ENCODE peak calls at places on chromosome 1, in six cellular contexts. E is testis, Y is psoas muscle, B is small intestine, K is Panc1, F is tibial nerve. Z is an unnamed sample.

GRCh38 chr1:113297749-113298148 is 92.6 kb upstream of the MAGI3 start:
- DNase-seq in E (no peak), Y (no peak), B (no peak), K (no peak), F (no peak), Z (no peak)

GRCh38 chr1:169487153-169487552 is 1.4 kb upstream of the SLC19A2 start:
- DNase-seq in E (no peak), Y (no peak), B (no peak), K (no peak), F (no peak), Z (no peak)

GRCh38 chr1:208108646-208109330 is 135.4 kb downstream of the PLXNA2 start:
- DNase-seq in E (no peak), Y (no peak), B (no peak), K (no peak), F (no peak), Z (no peak)

GRCh38 chr1:109763646-109764415 is at the start of gene EPS8L3:
- DNase-seq in E (peak), Y (peak), B (peak), K (no peak), F (no peak), Z (no peak)

GRCh38 chr1:160083968-160084770 is 2.8 kb downstream of the KCNJ9 start:
- DNase-seq in E (peak), Y (peak), B (peak), K (no peak), F (peak), Z (peak)

GRCh38 chr1:113804421-113805255 is 7.6 kb downstream of the RSBN1 start:
- DNase-seq in E (no peak), Y (no peak), B (peak), K (no peak), F (no peak), Z (no peak)

GRCh38 chr1:180181048-180181447 is 26.4 kb downstream of the QSOX1 start:
- DNase-seq in E (peak), Y (no peak), B (no peak), K (no peak), F (peak), Z (no peak)

GRCh38 chr1:186899977-186900376 is 71.2 kb downstream of the PLA2G4A start:
- DNase-seq in E (no peak), Y (no peak), B (no peak), K (no peak), F (no peak), Z (no peak)

GRCh38 chr1:244010191-244010590 is 40.9 kb upstream of the ZBTB18 start:
- DNase-seq in E (no peak), Y (no peak), B (no peak), K (no peak), F (no peak), Z (no peak)

GRCh38 chr1:68131261-68131660 is 80.8 kb upstream of the DIRAS3 start:
- DNase-seq in E (no peak), Y (no peak), B (no peak), K (no peak), F (no peak), Z (no peak)

GRCh38 chr1:183227963-183228649 is 42.0 kb downstream of the LAMC2 start:
- DNase-seq in E (peak), Y (no peak), B (peak), K (peak), F (peak), Z (peak)

GRCh38 chr1:48808496-48808895 is 31.8 kb upstream of the BEND5 start:
- DNase-seq in E (peak), Y (no peak), B (no peak), K (no peak), F (no peak), Z (no peak)

GRCh38 chr1:204359474-204360255 is at the start of gene PLEKHA6:
- DNase-seq in E (peak), Y (peak), B (no peak), K (no peak), F (no peak), Z (peak)

GRCh38 chr1:62790716-62791115 is 6.8 kb downstream of the ATG4C start:
- DNase-seq in E (no peak), Y (no peak), B (no peak), K (no peak), F (no peak), Z (no peak)

GRCh38 chr1:215599418-215599817 is 32.3 kb downstream of the KCTD3 start:
- DNase-seq in E (no peak), Y (no peak), B (peak), K (no peak), F (no peak), Z (no peak)

GRCh38 chr1:7469255-7469938 is 301.7 kb upstream of the VAMP3 start:
- DNase-seq in E (no peak), Y (no peak), B (peak), K (no peak), F (no peak), Z (no peak)

GRCh38 chr1:164771568-164772350 is 212.8 kb downstream of the PBX1 start:
- DNase-seq in E (no peak), Y (no peak), B (peak), K (no peak), F (no peak), Z (no peak)

GRCh38 chr1:161119379-161120061 is 1.6 kb downstream of the NIT1 start:
- DNase-seq in E (no peak), Y (no peak), B (peak), K (no peak), F (no peak), Z (no peak)

GRCh38 chr1:223845810-223846667 is at the start of gene TP53BP2:
- DNase-seq in E (peak), Y (peak), B (peak), K (peak), F (peak), Z (peak)

GRCh38 chr1:14737561-14738094 is 139.1 kb downstream of the KAZN start:
- DNase-seq in E (peak), Y (no peak), B (no peak), K (no peak), F (no peak), Z (no peak)

GRCh38 chr1:231958448-231958847 is 331.9 kb downstream of the DISC1 start:
- DNase-seq in E (no peak), Y (no peak), B (no peak), K (no peak), F (no peak), Z (no peak)

GRCh38 chr1:89607888-89608626 is 24.9 kb upstream of the LRRC8C start:
- DNase-seq in E (peak), Y (no peak), B (no peak), K (no peak), F (no peak), Z (peak)

GRCh38 chr1:171788696-171789095 is 7.2 kb downstream of the METTL13 start:
- DNase-seq in E (peak), Y (no peak), B (no peak), K (no peak), F (no peak), Z (no peak)

GRCh38 chr1:84712288-84712874 is 22.1 kb upstream of the SSX2IP start:
- DNase-seq in E (no peak), Y (no peak), B (peak), K (peak), F (no peak), Z (no peak)

GRCh38 chr1:78664763-78665162 is 15.1 kb downstream of the IFI44 start:
- DNase-seq in E (no peak), Y (no peak), B (no peak), K (no peak), F (no peak), Z (no peak)

GRCh38 chr1:158068918-158069317 is 75.5 kb downstream of the KIRREL1 start:
- DNase-seq in E (no peak), Y (no peak), B (no peak), K (no peak), F (no peak), Z (no peak)

GRCh38 chr1:99956755-99957154 is 13.0 kb upstream of the SLC35A3 start:
- DNase-seq in E (no peak), Y (no peak), B (no peak), K (no peak), F (no peak), Z (no peak)

GRCh38 chr1:8752921-8753713 is 64.3 kb downstream of the RERE start:
- DNase-seq in E (no peak), Y (no peak), B (no peak), K (no peak), F (no peak), Z (no peak)

GRCh38 chr1:28840928-28841544 is 29.1 kb downstream of the OPRD1 start:
- DNase-seq in E (no peak), Y (no peak), B (no peak), K (no peak), F (no peak), Z (no peak)

GRCh38 chr1:111504097-111504496 is 664 bp upstream of the ADORA3 start:
- DNase-seq in E (no peak), Y (no peak), B (no peak), K (no peak), F (no peak), Z (no peak)

GRCh38 chr1:8090241-8090702 is 64.2 kb upstream of the ERRFI1 start:
- DNase-seq in E (no peak), Y (no peak), B (peak), K (no peak), F (no peak), Z (no peak)

GRCh38 chr1:84936116-84936810 is 43.3 kb upstream of the LPAR3 start:
- DNase-seq in E (peak), Y (no peak), B (peak), K (peak), F (no peak), Z (no peak)

GRCh38 chr1:98460136-98460535 is 201.4 kb upstream of the SNX7 start:
- DNase-seq in E (no peak), Y (no peak), B (no peak), K (no peak), F (no peak), Z (no peak)

GRCh38 chr1:22341791-22342605 is 109.7 kb upstream of the ZBTB40 start:
- DNase-seq in E (no peak), Y (peak), B (peak), K (no peak), F (no peak), Z (no peak)

GRCh38 chr1:183087001-183087400 is 63.8 kb downstream of the LAMC1 start:
- DNase-seq in E (no peak), Y (no peak), B (peak), K (no peak), F (no peak), Z (no peak)

GRCh38 chr1:13469343-13469742 is 44.5 kb downstream of the LRRC38 start:
- DNase-seq in E (no peak), Y (peak), B (peak), K (no peak), F (peak), Z (peak)

GRCh38 chr1:59316497-59317128 is 19.7 kb downstream of the FGGY start:
- DNase-seq in E (no peak), Y (no peak), B (peak), K (no peak), F (no peak), Z (no peak)

GRCh38 chr1:59315529-59316433 is 18.9 kb downstream of the FGGY start:
- DNase-seq in E (no peak), Y (no peak), B (peak), K (no peak), F (no peak), Z (no peak)

GRCh38 chr1:59317343-59317742 is 20.4 kb downstream of the FGGY start:
- DNase-seq in E (no peak), Y (no peak), B (no peak), K (no peak), F (no peak), Z (no peak)

GRCh38 chr1:59317780-59318179 is 20.9 kb downstream of the FGGY start:
- DNase-seq in E (no peak), Y (no peak), B (no peak), K (no peak), F (no peak), Z (no peak)

DNA sequence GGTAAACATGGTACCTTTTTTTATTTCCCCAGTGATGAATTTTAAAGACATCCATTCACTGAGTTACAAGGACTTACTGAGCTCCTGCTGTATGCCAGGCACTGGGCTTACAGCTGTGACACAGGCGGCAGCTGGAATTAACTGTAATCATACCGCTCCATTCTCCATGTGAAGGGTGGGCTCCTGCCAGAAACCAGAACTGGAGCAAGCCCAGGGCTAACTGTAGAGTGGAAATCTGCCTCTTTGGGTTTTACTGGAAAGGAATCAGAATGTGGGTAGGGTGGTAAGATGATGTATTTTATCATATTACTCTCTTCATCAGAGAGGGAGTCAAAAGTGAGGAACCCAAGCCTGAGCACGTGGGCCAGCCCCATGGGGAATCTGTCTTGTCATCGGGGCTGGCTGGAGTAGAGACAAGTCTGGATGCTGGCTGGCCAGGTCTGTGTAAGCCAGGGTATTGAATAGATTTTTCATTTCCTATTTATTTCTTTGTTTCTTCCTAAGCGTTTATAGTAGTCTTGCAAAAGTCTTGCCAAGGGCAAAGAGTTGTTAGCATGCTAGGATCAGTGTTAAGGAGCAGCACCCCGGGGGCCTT is 21.5 kb downstream of the FGGY start:
- DNase-seq in E (no peak), Y (peak), B (no peak), K (no peak), F (no peak), Z (no peak)
- H3K27ac ChIP-seq in E (no peak), Y (peak), B (no peak), K (no peak), F (no peak), Z (no peak)

GRCh38 chr1:145885738-145886287 is at the start of gene ANKRD35:
- DNase-seq in E (peak), Y (peak), B (peak), K (no peak), F (peak), Z (peak)

GRCh38 chr1:145887631-145888030 is 2.0 kb upstream of the ANKRD35 start:
- DNase-seq in E (no peak), Y (no peak), B (no peak), K (no peak), F (no peak), Z (no peak)

GRCh38 chr1:145884675-145885074 is 991 bp downstream of the ANKRD35 start:
- DNase-seq in E (no peak), Y (no peak), B (no peak), K (no peak), F (no peak), Z (no peak)

GRCh38 chr1:145886811-145887210 is 1.1 kb upstream of the ANKRD35 start:
- DNase-seq in E (no peak), Y (no peak), B (no peak), K (no peak), F (no peak), Z (no peak)

GRCh38 chr1:145886390-145886789 is 724 bp upstream of the ANKRD35 start:
- DNase-seq in E (no peak), Y (no peak), B (no peak), K (no peak), F (no peak), Z (no peak)
- H3K27ac ChIP-seq in E (peak), Y (no peak), B (no peak), K (no peak), F (peak), Z (no peak)

DNA sequence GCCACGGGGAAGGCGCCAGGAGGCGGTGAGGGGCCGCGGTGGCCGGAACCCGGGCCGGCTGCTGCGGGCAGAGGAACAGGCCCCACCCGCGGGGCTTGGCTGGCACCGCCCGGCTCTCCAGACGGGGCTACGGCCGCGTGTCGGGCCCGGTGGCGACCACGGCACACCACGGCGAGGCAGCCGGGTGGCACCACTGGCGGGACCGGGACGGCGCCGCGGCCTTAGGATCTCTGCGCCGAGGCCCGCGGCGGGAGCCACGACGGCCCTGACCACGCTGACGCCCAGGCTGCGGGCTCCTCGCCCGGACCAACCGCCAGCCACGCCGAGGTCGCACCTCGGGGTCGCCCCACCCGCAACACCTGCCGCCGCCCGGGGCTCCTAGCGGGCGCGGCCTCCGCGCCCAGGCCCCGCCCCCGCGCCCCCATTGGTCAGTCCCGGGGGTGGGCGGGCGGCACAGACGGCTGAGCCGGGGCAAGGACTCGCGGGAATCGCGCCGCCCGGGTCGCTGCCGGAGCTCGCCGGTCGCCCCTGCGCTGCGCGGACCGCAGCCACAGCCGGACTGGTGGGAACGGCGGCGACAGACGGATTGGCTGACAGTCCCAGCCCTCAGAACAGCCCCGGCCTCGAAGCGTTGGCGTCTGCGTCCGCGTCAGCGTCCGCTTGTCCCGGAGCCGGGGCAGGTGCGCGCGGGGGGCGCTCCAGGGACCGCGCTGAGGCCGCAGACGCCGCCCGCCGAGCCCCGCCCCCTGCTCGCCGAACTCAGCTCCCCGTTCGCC is at the start of gene BMP8A:
- DNase-seq in E (peak), Y (peak), B (peak), K (no peak), F (no peak), Z (peak)
- H3K27ac ChIP-seq in E (no peak), Y (no peak), B (no peak), K (no peak), F (no peak), Z (no peak)

DNA sequence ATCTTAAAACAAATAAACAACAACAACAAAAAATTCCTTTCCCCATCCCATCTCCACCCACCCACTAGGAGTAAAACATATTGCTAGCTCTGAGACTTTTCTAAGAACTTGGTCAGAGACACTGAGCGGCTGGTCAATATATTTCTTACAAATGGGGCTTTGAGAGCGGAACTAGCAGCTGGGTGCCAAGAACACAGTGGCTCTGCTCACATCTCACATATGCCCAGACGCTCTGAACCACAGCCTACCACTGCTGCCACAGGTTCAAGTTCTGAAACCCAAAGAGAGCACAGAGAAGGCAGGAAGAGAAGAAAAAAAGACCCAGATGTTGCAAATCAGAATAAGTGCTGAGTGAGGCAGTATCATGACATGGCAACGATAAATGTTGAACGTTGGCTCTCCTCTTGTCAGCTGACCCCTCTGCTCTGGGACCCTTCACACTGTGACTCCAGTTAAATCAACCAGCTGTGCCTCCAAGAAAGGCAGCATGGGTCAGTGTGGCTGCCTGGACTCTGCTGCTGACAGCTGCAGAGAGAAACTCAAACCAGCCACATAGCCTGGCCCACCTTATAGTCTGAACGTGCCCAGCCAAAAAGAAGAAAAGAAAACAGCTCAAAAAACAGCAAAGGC is 26.4 kb downstream of the HIVEP3 start:
- DNase-seq in E (no peak), Y (no peak), B (peak), K (no peak), F (no peak), Z (no peak)
- H3K27ac ChIP-seq in E (no peak), Y (peak), B (peak), K (peak), F (peak), Z (peak)

GRCh38 chr1:54274881-54275280 is 74.9 kb downstream of the MRPL37 start:
- DNase-seq in E (no peak), Y (no peak), B (no peak), K (no peak), F (no peak), Z (no peak)
- H3K27ac ChIP-seq in E (peak), Y (peak), B (peak), K (no peak), F (peak), Z (peak)

GRCh38 chr1:116878804-116879477 is 30.8 kb upstream of the PTGFRN start:
- DNase-seq in E (peak), Y (peak), B (peak), K (no peak), F (no peak), Z (peak)

GRCh38 chr1:116880952-116881351 is 28.8 kb upstream of the PTGFRN start:
- DNase-seq in E (no peak), Y (no peak), B (no peak), K (no peak), F (no peak), Z (peak)

GRCh38 chr1:116879478-116880133 is 30.1 kb upstream of the PTGFRN start:
- DNase-seq in E (no peak), Y (no peak), B (no peak), K (no peak), F (no peak), Z (no peak)

GRCh38 chr1:116882866-116883265 is 26.9 kb upstream of the PTGFRN start:
- DNase-seq in E (no peak), Y (no peak), B (no peak), K (no peak), F (no peak), Z (no peak)

GRCh38 chr1:116881879-116882520 is 27.7 kb upstream of the PTGFRN start:
- DNase-seq in E (no peak), Y (no peak), B (peak), K (peak), F (peak), Z (peak)
- H3K27ac ChIP-seq in E (no peak), Y (peak), B (peak), K (no peak), F (peak), Z (peak)

GRCh38 chr1:155300553-155301329 is 497 bp downstream of the PKLR start:
- DNase-seq in E (no peak), Y (no peak), B (peak), K (no peak), F (no peak), Z (no peak)
- H3K27ac ChIP-seq in E (no peak), Y (no peak), B (peak), K (no peak), F (no peak), Z (no peak)

GRCh38 chr1:37851782-37852210 is 7.6 kb downstream of the MTF1 start:
- DNase-seq in E (no peak), Y (no peak), B (no peak), K (no peak), F (no peak), Z (no peak)
- H3K27ac ChIP-seq in E (no peak), Y (no peak), B (no peak), K (no peak), F (no peak), Z (no peak)

Z was measured in heart left ventricle.